ENCODE peak calls at places on chromosomes 5 and 9, in four cellular contexts. One of them, this sample, is unnamed.

GRCh38 chr5:24714757-24715156 is 70.0 kb upstream of the CDH10 start:
- DNase-seq in T follicular helper cell: no peak
- DNase-seq in NCI-H748 treated with DMSO at 0.1 percent for 48 hours: peak; percentile 19
- DNase-seq in stimulated activated CD4-positive, alpha-beta T cell treated with anti-CD3 and anti-CD28 coated beads, TNF-alpha, amount 100 ng/mL, for 4 hours: no peak
- DNase-seq in this sample: peak; percentile 10

GRCh38 chr9:74496819-74497749 is at the start of gene RORB:
- DNase-seq in T follicular helper cell: no peak
- DNase-seq in stimulated activated CD4-positive, alpha-beta T cell treated with anti-CD3 and anti-CD28 coated beads, TNF-alpha, amount 100 ng/mL, for 4 hours: no peak
- DNase-seq in NCI-H748 treated with DMSO at 0.1 percent for 48 hours: peak; percentile 40
- DNase-seq in this sample: peak; percentile 58

GRCh38 chr9:88007291-88007650 is 32.9 kb upstream of the CDK20 start:
- DNase-seq in NCI-H748 treated with DMSO at 0.1 percent for 48 hours: no peak
- DNase-seq in stimulated activated CD4-positive, alpha-beta T cell treated with anti-CD3 and anti-CD28 coated beads, TNF-alpha, amount 100 ng/mL, for 4 hours: peak; percentile 16
- DNase-seq in T follicular helper cell: no peak
- DNase-seq in this sample: no peak

GRCh38 chr5:935510-936084 is 42.9 kb downstream of the TRIP13 start:
- DNase-seq in T follicular helper cell: no peak
- DNase-seq in NCI-H748 treated with DMSO at 0.1 percent for 48 hours: no peak
- DNase-seq in stimulated activated CD4-positive, alpha-beta T cell treated with anti-CD3 and anti-CD28 coated beads, TNF-alpha, amount 100 ng/mL, for 4 hours: no peak
- DNase-seq in this sample: no peak

GRCh38 chr5:103587185-103587748 is 24.7 kb upstream of the NUDT12 start:
- DNase-seq in T follicular helper cell: no peak
- DNase-seq in NCI-H748 treated with DMSO at 0.1 percent for 48 hours: peak; percentile 72
- DNase-seq in stimulated activated CD4-positive, alpha-beta T cell treated with anti-CD3 and anti-CD28 coated beads, TNF-alpha, amount 100 ng/mL, for 4 hours: no peak
- DNase-seq in this sample: no peak

GRCh38 chr5:142017832-142018427 is 5.1 kb upstream of the GNPDA1 start:
- DNase-seq in NCI-H748 treated with DMSO at 0.1 percent for 48 hours: no peak
- DNase-seq in stimulated activated CD4-positive, alpha-beta T cell treated with anti-CD3 and anti-CD28 coated beads, TNF-alpha, amount 100 ng/mL, for 4 hours: no peak
- DNase-seq in T follicular helper cell: no peak
- DNase-seq in this sample: no peak

GRCh38 chr9:6014668-6015270 is 655 bp downstream of the RANBP6 start:
- DNase-seq in NCI-H748 treated with DMSO at 0.1 percent for 48 hours: no peak
- DNase-seq in T follicular helper cell: no peak
- DNase-seq in stimulated activated CD4-positive, alpha-beta T cell treated with anti-CD3 and anti-CD28 coated beads, TNF-alpha, amount 100 ng/mL, for 4 hours: no peak
- DNase-seq in this sample: no peak

GRCh38 chr5:88829773-88830172 is 53.2 kb downstream of the MEF2C start:
- DNase-seq in stimulated activated CD4-positive, alpha-beta T cell treated with anti-CD3 and anti-CD28 coated beads, TNF-alpha, amount 100 ng/mL, for 4 hours: no peak
- DNase-seq in T follicular helper cell: no peak
- DNase-seq in NCI-H748 treated with DMSO at 0.1 percent for 48 hours: no peak
- DNase-seq in this sample: peak; percentile 20

GRCh38 chr9:134198771-134199170 is 34.4 kb upstream of the RNU6ATAC start:
- DNase-seq in stimulated activated CD4-positive, alpha-beta T cell treated with anti-CD3 and anti-CD28 coated beads, TNF-alpha, amount 100 ng/mL, for 4 hours: no peak
- DNase-seq in T follicular helper cell: no peak
- DNase-seq in NCI-H748 treated with DMSO at 0.1 percent for 48 hours: no peak
- DNase-seq in this sample: no peak

GRCh38 chr5:90421136-90421535 is 11.6 kb upstream of the CETN3 start:
- DNase-seq in stimulated activated CD4-positive, alpha-beta T cell treated with anti-CD3 and anti-CD28 coated beads, TNF-alpha, amount 100 ng/mL, for 4 hours: no peak
- DNase-seq in NCI-H748 treated with DMSO at 0.1 percent for 48 hours: no peak
- DNase-seq in T follicular helper cell: no peak
- DNase-seq in this sample: no peak

GRCh38 chr9:89984214-89984613 is 379.4 kb downstream of the GADD45G start:
- DNase-seq in NCI-H748 treated with DMSO at 0.1 percent for 48 hours: no peak
- DNase-seq in stimulated activated CD4-positive, alpha-beta T cell treated with anti-CD3 and anti-CD28 coated beads, TNF-alpha, amount 100 ng/mL, for 4 hours: no peak
- DNase-seq in T follicular helper cell: no peak
- DNase-seq in this sample: no peak

GRCh38 chr5:177371705-177372533 is 12.3 kb upstream of the SLC34A1 start:
- DNase-seq in T follicular helper cell: no peak
- DNase-seq in stimulated activated CD4-positive, alpha-beta T cell treated with anti-CD3 and anti-CD28 coated beads, TNF-alpha, amount 100 ng/mL, for 4 hours: no peak
- DNase-seq in NCI-H748 treated with DMSO at 0.1 percent for 48 hours: no peak
- DNase-seq in this sample: peak; percentile 32

GRCh38 chr5:16756692-16757091 is 139.9 kb upstream of the RETREG1 start:
- DNase-seq in stimulated activated CD4-positive, alpha-beta T cell treated with anti-CD3 and anti-CD28 coated beads, TNF-alpha, amount 100 ng/mL, for 4 hours: no peak
- DNase-seq in T follicular helper cell: no peak
- DNase-seq in NCI-H748 treated with DMSO at 0.1 percent for 48 hours: no peak
- DNase-seq in this sample: no peak

GRCh38 chr5:168291961-168292782 is 727 bp downstream of the WWC1 start:
- DNase-seq in stimulated activated CD4-positive, alpha-beta T cell treated with anti-CD3 and anti-CD28 coated beads, TNF-alpha, amount 100 ng/mL, for 4 hours: no peak
- DNase-seq in T follicular helper cell: no peak
- DNase-seq in NCI-H748 treated with DMSO at 0.1 percent for 48 hours: no peak
- DNase-seq in this sample: peak; percentile 55

GRCh38 chr5:52800394-52801213 is 12.9 kb downstream of the ITGA1 start:
- DNase-seq in NCI-H748 treated with DMSO at 0.1 percent for 48 hours: peak; percentile 54
- DNase-seq in stimulated activated CD4-positive, alpha-beta T cell treated with anti-CD3 and anti-CD28 coated beads, TNF-alpha, amount 100 ng/mL, for 4 hours: peak; percentile 27
- DNase-seq in T follicular helper cell: no peak
- DNase-seq in this sample: peak; percentile 88